ENCODE peak calls at places on chromosomes 3 and 15, in four cellular contexts. R, B, T and F are unnamed samples.

GRCh38 chr3:54863806-54864205 is 64.1 kb downstream of the LRTM1 start:
- DNase-seq in B (no peak), R (no peak), T (no peak), F (no peak)

GRCh38 chr3:98623572-98624280 is 30.3 kb upstream of the CPOX start:
- DNase-seq in R (no peak), B (no peak), T (no peak), F (no peak)

GRCh38 chr3:183264249-183264648 is 11.2 kb downstream of the B3GNT5 start:
- DNase-seq in R (no peak), B (no peak), T (no peak), F (no peak)

GRCh38 chr3:134406331-134407246 is 32.3 kb upstream of the AMOTL2 start:
- DNase-seq in R (no peak), B (no peak), T (no peak), F (no peak)

GRCh38 chr15:43792761-43793493 is 807 bp downstream of the SERF2 start:
- DNase-seq in B (no peak), T (no peak), R (no peak), F (no peak)

GRCh38 chr3:13163848-13164382 is 90.7 kb upstream of the IQSEC1 start:
- DNase-seq in T (no peak), R (no peak), B (no peak), F (no peak)

GRCh38 chr15:43901485-43901884 is 74.7 kb downstream of the WDR76 start:
- DNase-seq in B (no peak), T (no peak), R (no peak), F (no peak)

GRCh38 chr3:129697229-129697970 is 90.9 kb upstream of the PLXND1 start:
- DNase-seq in R (no peak), B (no peak), T (no peak), F (no peak)

GRCh38 chr3:141530133-141530768 is 43.4 kb downstream of the RASA2 start:
- DNase-seq in B (no peak), R (no peak), T (no peak), F (no peak)

GRCh38 chr3:186254676-186255665 is 107.1 kb downstream of the DGKG start:
- DNase-seq in R (no peak), B (no peak), T (no peak), F (no peak)

GRCh38 chr15:57477736-57478522 is 101.6 kb downstream of the CGNL1 start:
- DNase-seq in B (no peak), R (no peak), T (no peak), F (peak)
- TF ChIP-seq TCF7L2 in B (no peak), R (no peak), T (no peak), F (no peak)

DNA sequence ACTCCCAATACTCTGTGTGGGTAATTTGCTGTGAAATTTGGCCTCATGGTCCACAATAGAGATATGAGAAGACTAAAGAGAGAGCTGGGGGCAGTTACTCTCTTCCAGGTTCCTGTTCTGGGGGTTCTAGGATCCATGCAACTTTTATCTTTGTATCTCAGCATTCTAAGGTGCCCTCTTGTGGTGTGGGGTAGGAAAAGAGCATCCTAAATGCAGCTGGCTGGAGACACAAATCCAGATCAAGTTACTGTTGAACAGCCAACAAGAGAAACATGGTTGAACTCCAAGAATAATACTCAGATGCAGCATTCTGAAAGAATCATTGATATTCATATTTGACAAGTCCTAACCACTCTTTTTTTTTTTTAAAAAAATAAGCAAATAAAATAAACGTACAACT is 238.2 kb downstream of the GREM1 start:
- DNase-seq in T (no peak), B (peak), R (peak), F (peak)
- TF ChIP-seq TCF7L2 in T (no peak), B (no peak), R (no peak), F (no peak)

GRCh38 chr15:42611532-42611931 is 36.1 kb downstream of the STARD9 start:
- DNase-seq in T (no peak), B (no peak), R (no peak), F (no peak)
- TF ChIP-seq TCF7L2 in T (no peak), B (no peak), R (no peak), F (no peak)

GRCh38 chr15:41930221-41930866 is 36.5 kb upstream of the SPTBN5 start:
- DNase-seq in T (peak), R (peak), B (no peak), F (peak)
- TF ChIP-seq TCF7L2 in T (no peak), R (no peak), B (no peak), F (no peak)

GRCh38 chr15:40430271-40430805 is 10.4 kb upstream of the BAHD1 start:
- DNase-seq in R (no peak), B (peak), T (no peak), F (no peak)
- TF ChIP-seq TCF7L2 in R (no peak), B (no peak), T (no peak), F (no peak)

DNA sequence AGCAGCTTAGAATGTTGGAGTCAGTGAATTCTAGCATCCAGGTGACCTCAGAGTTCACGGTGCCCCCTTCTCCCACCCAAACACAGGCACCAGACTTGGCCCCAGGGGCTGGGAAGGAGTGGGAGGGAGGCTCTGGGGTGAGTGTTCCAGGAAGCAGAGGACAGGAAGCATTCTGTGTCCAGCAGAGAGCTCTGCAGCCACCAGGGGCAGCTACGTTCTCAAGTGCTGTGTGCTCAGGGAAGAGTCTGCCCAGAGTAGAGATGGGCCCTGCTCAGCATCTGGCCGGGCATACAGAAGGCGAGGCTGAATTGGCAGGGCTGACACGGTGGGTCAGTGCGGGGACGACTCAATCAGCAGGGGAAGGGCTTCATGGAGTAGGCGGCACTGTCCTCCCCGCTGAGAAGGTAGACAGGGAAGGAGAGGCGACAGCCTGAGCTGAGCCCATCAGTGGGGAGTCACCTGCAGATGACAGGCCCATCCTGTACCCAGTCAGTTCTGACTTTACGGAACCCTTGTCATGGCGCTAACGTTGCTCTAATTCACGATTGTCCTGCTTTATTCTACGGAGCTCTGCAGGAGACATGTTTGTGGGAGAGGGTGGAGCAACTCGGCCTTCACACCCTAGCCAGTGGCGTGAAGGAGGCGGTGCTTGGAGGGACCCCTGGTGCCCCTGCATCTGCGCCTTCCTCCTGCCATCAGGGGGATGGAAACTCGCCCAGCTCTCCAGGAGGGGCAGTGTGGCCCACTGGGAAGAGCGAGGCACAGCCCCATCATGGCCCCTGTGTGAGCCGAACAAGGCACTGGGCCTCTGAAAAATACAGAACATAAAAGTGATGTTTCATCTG is 82.1 kb downstream of the C3orf70 start:
- DNase-seq in R (peak), T (no peak), B (peak), F (peak)
- TF ChIP-seq TCF7L2 in R (no peak), T (no peak), B (no peak), F (no peak)

GRCh38 chr15:82918162-82918561 is 34.4 kb downstream of the HOMER2 start:
- DNase-seq in B (no peak), R (no peak), T (no peak), F (no peak)

GRCh38 chr15:82918607-82919230 is 33.8 kb downstream of the HOMER2 start:
- DNase-seq in R (no peak), T (no peak), B (no peak), F (no peak)

GRCh38 chr15:82921242-82921641 is 31.3 kb downstream of the HOMER2 start:
- DNase-seq in T (no peak), B (no peak), R (no peak), F (no peak)

GRCh38 chr15:82917252-82917651 is 35.3 kb downstream of the HOMER2 start:
- DNase-seq in R (no peak), T (no peak), B (no peak), F (no peak)

DNA sequence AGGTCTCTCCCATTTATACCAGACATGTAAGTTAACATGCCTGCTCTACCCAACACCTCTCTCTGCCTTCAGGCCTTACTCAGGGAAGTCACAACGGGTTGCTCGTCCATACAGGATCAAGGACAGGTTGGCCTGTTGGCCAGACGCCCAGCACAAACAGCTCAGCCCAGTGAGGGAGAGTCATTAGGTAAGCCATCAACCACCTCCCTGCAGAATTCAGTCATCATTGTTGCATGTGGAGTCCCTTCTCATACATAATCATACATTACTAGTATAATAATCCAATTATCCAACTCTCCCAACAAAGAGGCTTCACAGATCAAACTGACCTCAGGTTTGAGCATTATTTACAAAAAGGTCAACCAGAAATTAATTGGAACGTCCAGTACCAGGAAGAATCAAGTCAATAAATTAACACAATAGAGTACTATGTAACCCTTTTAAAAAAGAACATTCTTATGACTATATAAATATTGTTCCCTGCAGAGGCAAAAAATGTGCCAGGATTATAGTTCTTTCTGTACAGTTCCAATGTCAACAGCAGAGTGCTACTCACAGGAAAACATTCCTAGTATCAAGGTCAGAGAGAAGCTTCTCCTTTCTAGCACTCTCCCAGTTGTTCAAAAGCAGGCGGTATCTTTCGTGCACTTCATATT is 33.2 kb downstream of the HOMER2 start:
- DNase-seq in B (no peak), R (no peak), T (no peak), F (peak)
- TF ChIP-seq TCF7L2 in B (no peak), R (no peak), T (no peak), F (no peak)

GRCh38 chr15:87369269-87369668 is 887.3 kb downstream of the NTRK3 start:
- DNase-seq in R (no peak), T (no peak), B (no peak), F (no peak)
- TF ChIP-seq TCF7L2 in R (no peak), T (no peak), B (no peak), F (no peak)